ENCODE peak calls at places on chromosomes 4 and X, in nine cellular contexts. One of them, this sample, is unnamed.

GRCh38 chrX:98459669-98460068 is 1576.0 kb downstream of the RPA4 start:
- DNase-seq in HEK293T: no peak
- DNase-seq in H4: no peak
- DNase-seq in astrocyte of the spinal cord: no peak
- DNase-seq in stimulated activated CD8-positive, alpha-beta memory T cell treated with anti-CD3 and anti-CD28 coated beads, Interleukin-15, amount 100 ng/mL, for 4 hours: no peak
- DNase-seq in adipocyte: no peak
- DNase-seq in fibroblast of mammary gland: no peak
- DNase-seq in T47D: no peak
- DNase-seq in ELF-1: no peak
- DNase-seq in this sample: no peak

GRCh38 chr4:47469951-47470350 is 6.4 kb upstream of the COMMD8 start:
- DNase-seq in fibroblast of mammary gland: no peak
- DNase-seq in ELF-1: no peak
- DNase-seq in stimulated activated CD8-positive, alpha-beta memory T cell treated with anti-CD3 and anti-CD28 coated beads, Interleukin-15, amount 100 ng/mL, for 4 hours: no peak
- DNase-seq in adipocyte: peak; percentile 41
- DNase-seq in HEK293T: no peak
- DNase-seq in H4: no peak
- DNase-seq in astrocyte of the spinal cord: peak; percentile 57
- DNase-seq in T47D: no peak
- DNase-seq in this sample: no peak

GRCh38 chr4:15913631-15913970 is 24.9 kb downstream of the FGFBP1 start:
- DNase-seq in adipocyte: peak; percentile 66
- DNase-seq in H4: peak; percentile 86
- DNase-seq in stimulated activated CD8-positive, alpha-beta memory T cell treated with anti-CD3 and anti-CD28 coated beads, Interleukin-15, amount 100 ng/mL, for 4 hours: no peak
- DNase-seq in fibroblast of mammary gland: peak; percentile 90
- DNase-seq in HEK293T: no peak
- DNase-seq in T47D: no peak
- DNase-seq in astrocyte of the spinal cord: peak; percentile 94
- DNase-seq in ELF-1: no peak
- DNase-seq in this sample: peak; percentile 81

GRCh38 chr4:89134775-89135319 is 23.5 kb downstream of the TIGD2 start:
- DNase-seq in ELF-1: no peak
- DNase-seq in HEK293T: no peak
- DNase-seq in stimulated activated CD8-positive, alpha-beta memory T cell treated with anti-CD3 and anti-CD28 coated beads, Interleukin-15, amount 100 ng/mL, for 4 hours: no peak
- DNase-seq in adipocyte: peak; percentile 85
- DNase-seq in fibroblast of mammary gland: peak; percentile 88
- DNase-seq in astrocyte of the spinal cord: peak; percentile 72
- DNase-seq in T47D: peak; percentile 29
- DNase-seq in H4: peak; percentile 77
- DNase-seq in this sample: peak; percentile 16

GRCh38 chr4:128663325-128663724 is 146.2 kb upstream of the JADE1 start:
- DNase-seq in H4: no peak
- DNase-seq in adipocyte: no peak
- DNase-seq in fibroblast of mammary gland: no peak
- DNase-seq in stimulated activated CD8-positive, alpha-beta memory T cell treated with anti-CD3 and anti-CD28 coated beads, Interleukin-15, amount 100 ng/mL, for 4 hours: no peak
- DNase-seq in astrocyte of the spinal cord: no peak
- DNase-seq in HEK293T: no peak
- DNase-seq in ELF-1: no peak
- DNase-seq in T47D: peak; percentile 75
- DNase-seq in this sample: no peak

GRCh38 chr4:99845708-99846469 is 29.3 kb downstream of the DAPP1 start:
- DNase-seq in fibroblast of mammary gland: no peak
- DNase-seq in astrocyte of the spinal cord: no peak
- DNase-seq in H4: no peak
- DNase-seq in adipocyte: no peak
- DNase-seq in HEK293T: no peak
- DNase-seq in T47D: no peak
- DNase-seq in ELF-1: no peak
- DNase-seq in stimulated activated CD8-positive, alpha-beta memory T cell treated with anti-CD3 and anti-CD28 coated beads, Interleukin-15, amount 100 ng/mL, for 4 hours: no peak
- DNase-seq in this sample: no peak

GRCh38 chrX:357693-358471 is 28.8 kb downstream of the PPP2R3B start:
- DNase-seq in H4: peak; percentile 36
- DNase-seq in astrocyte of the spinal cord: peak; percentile 29
- DNase-seq in ELF-1: no peak
- DNase-seq in adipocyte: no peak
- DNase-seq in stimulated activated CD8-positive, alpha-beta memory T cell treated with anti-CD3 and anti-CD28 coated beads, Interleukin-15, amount 100 ng/mL, for 4 hours: peak; percentile 13
- DNase-seq in fibroblast of mammary gland: peak; percentile 55
- DNase-seq in HEK293T: no peak
- DNase-seq in T47D: no peak
- DNase-seq in this sample: peak; percentile 18

GRCh38 chr4:2714071-2714770 is 41.9 kb downstream of the TNIP2 start:
- DNase-seq in HEK293T: no peak
- DNase-seq in stimulated activated CD8-positive, alpha-beta memory T cell treated with anti-CD3 and anti-CD28 coated beads, Interleukin-15, amount 100 ng/mL, for 4 hours: no peak
- DNase-seq in H4: no peak
- DNase-seq in ELF-1: peak; percentile 36
- DNase-seq in T47D: no peak
- DNase-seq in astrocyte of the spinal cord: peak; percentile 77
- DNase-seq in adipocyte: peak; percentile 6
- DNase-seq in fibroblast of mammary gland: peak; percentile 74
- DNase-seq in this sample: no peak

GRCh38 chr4:71872221-71872620 is 88.3 kb upstream of the GC start:
- DNase-seq in T47D: no peak
- DNase-seq in ELF-1: no peak
- DNase-seq in HEK293T: no peak
- DNase-seq in H4: no peak
- DNase-seq in fibroblast of mammary gland: no peak
- DNase-seq in stimulated activated CD8-positive, alpha-beta memory T cell treated with anti-CD3 and anti-CD28 coated beads, Interleukin-15, amount 100 ng/mL, for 4 hours: no peak
- DNase-seq in astrocyte of the spinal cord: no peak
- DNase-seq in adipocyte: no peak
- DNase-seq in this sample: no peak

GRCh38 chr4:142645478-142646108 is 200.5 kb downstream of the INPP4B start:
- DNase-seq in ELF-1: no peak
- DNase-seq in H4: no peak
- DNase-seq in stimulated activated CD8-positive, alpha-beta memory T cell treated with anti-CD3 and anti-CD28 coated beads, Interleukin-15, amount 100 ng/mL, for 4 hours: no peak
- DNase-seq in fibroblast of mammary gland: no peak
- DNase-seq in T47D: no peak
- DNase-seq in astrocyte of the spinal cord: no peak
- DNase-seq in adipocyte: no peak
- DNase-seq in HEK293T: no peak
- DNase-seq in this sample: no peak

GRCh38 chrX:68504237-68504636 is 5.4 kb downstream of the YIPF6 start:
- DNase-seq in fibroblast of mammary gland: peak; percentile 92
- DNase-seq in ELF-1: no peak
- DNase-seq in stimulated activated CD8-positive, alpha-beta memory T cell treated with anti-CD3 and anti-CD28 coated beads, Interleukin-15, amount 100 ng/mL, for 4 hours: peak; percentile 21
- DNase-seq in astrocyte of the spinal cord: peak; percentile 71
- DNase-seq in adipocyte: no peak
- DNase-seq in HEK293T: no peak
- DNase-seq in T47D: no peak
- DNase-seq in H4: peak; percentile 29
- DNase-seq in this sample: peak; percentile 58

GRCh38 chr4:73206236-73206635 is 52.4 kb downstream of the ANKRD17 start:
- DNase-seq in astrocyte of the spinal cord: no peak
- DNase-seq in T47D: no peak
- DNase-seq in fibroblast of mammary gland: no peak
- DNase-seq in stimulated activated CD8-positive, alpha-beta memory T cell treated with anti-CD3 and anti-CD28 coated beads, Interleukin-15, amount 100 ng/mL, for 4 hours: no peak
- DNase-seq in H4: no peak
- DNase-seq in adipocyte: no peak
- DNase-seq in ELF-1: no peak
- DNase-seq in HEK293T: no peak
- DNase-seq in this sample: no peak

GRCh38 chrX:12798601-12799000 is 7.4 kb downstream of the PRPS2 start:
- DNase-seq in H4: peak; percentile 65
- DNase-seq in T47D: no peak
- DNase-seq in adipocyte: peak; percentile 16
- DNase-seq in stimulated activated CD8-positive, alpha-beta memory T cell treated with anti-CD3 and anti-CD28 coated beads, Interleukin-15, amount 100 ng/mL, for 4 hours: no peak
- DNase-seq in ELF-1: no peak
- DNase-seq in astrocyte of the spinal cord: no peak
- DNase-seq in fibroblast of mammary gland: no peak
- DNase-seq in HEK293T: no peak
- DNase-seq in this sample: no peak

GRCh38 chr4:112889199-112889598 is 160.3 kb upstream of the ANK2 start:
- DNase-seq in adipocyte: no peak
- DNase-seq in HEK293T: no peak
- DNase-seq in fibroblast of mammary gland: no peak
- DNase-seq in H4: no peak
- DNase-seq in T47D: no peak
- DNase-seq in stimulated activated CD8-positive, alpha-beta memory T cell treated with anti-CD3 and anti-CD28 coated beads, Interleukin-15, amount 100 ng/mL, for 4 hours: no peak
- DNase-seq in ELF-1: no peak
- DNase-seq in astrocyte of the spinal cord: no peak
- DNase-seq in this sample: no peak

GRCh38 chr4:176270669-176271068 is 1.6 kb upstream of the ASB5 start:
- DNase-seq in H4: peak; percentile 96
- DNase-seq in HEK293T: peak; percentile 53
- DNase-seq in fibroblast of mammary gland: peak; percentile 99
- DNase-seq in T47D: no peak
- DNase-seq in stimulated activated CD8-positive, alpha-beta memory T cell treated with anti-CD3 and anti-CD28 coated beads, Interleukin-15, amount 100 ng/mL, for 4 hours: no peak
- DNase-seq in astrocyte of the spinal cord: peak; percentile 98
- DNase-seq in ELF-1: peak; percentile 23
- DNase-seq in adipocyte: peak; percentile 94
- DNase-seq in this sample: peak; percentile 96

This sample was measured in RWPE1.